ENCODE peak calls at places on chromosome 18, in seven cellular contexts. D is HCT116, E is SK-N-SH, U is HepG2, B is H1, A is K562, I is GM12878. W is an unnamed sample.

GRCh38 chr18:62555135-62555534 is 32.3 kb downstream of the ZCCHC2 start:
- DNase-seq in D (no peak), E (no peak), U (no peak), B (no peak), A (peak; percentile 21), I (no peak), W (no peak)

GRCh38 chr18:49618741-49619392 is 57.0 kb downstream of the LIPG start:
- DNase-seq in D (no peak), E (no peak), U (no peak), B (no peak), A (no peak), I (no peak), W (no peak)

GRCh38 chr18:44949967-44950366 is 269.3 kb downstream of the SETBP1 start:
- DNase-seq in D (no peak), E (no peak), U (no peak), B (no peak), A (no peak), I (no peak), W (no peak)

GRCh38 chr18:75456277-75456676 is 28.8 kb upstream of the SMIM21 start:
- DNase-seq in D (no peak), E (no peak), U (no peak), B (no peak), A (no peak), I (no peak), W (no peak)

GRCh38 chr18:8034674-8035073 is 467.6 kb downstream of the PTPRM start:
- DNase-seq in D (no peak), E (no peak), U (no peak), B (no peak), A (no peak), I (no peak), W (no peak)

GRCh38 chr18:2846638-2847340 is at the start of gene EMILIN2:
- DNase-seq in D (no peak), E (peak; percentile 63), U (no peak), B (no peak), A (peak; percentile 70), I (no peak), W (no peak)

GRCh38 chr18:76367168-76367785 is 127.8 kb downstream of the ZNF516 start:
- DNase-seq in D (no peak), E (no peak), U (no peak), B (no peak), A (no peak), I (no peak), W (no peak)

GRCh38 chr18:49845629-49846252 is 32.4 kb upstream of the ACAA2 start:
- DNase-seq in D (no peak), E (peak; percentile 46), U (no peak), B (no peak), A (no peak), I (no peak), W (no peak)

GRCh38 chr18:74050807-74051206 is 96.8 kb downstream of the FBXO15 start:
- DNase-seq in D (no peak), E (no peak), U (no peak), B (no peak), A (no peak), I (no peak), W (no peak)

GRCh38 chr18:37282386-37283037 is 283.1 kb downstream of the CELF4 start:
- DNase-seq in D (no peak), E (peak; percentile 63), U (peak; percentile 7), B (no peak), A (peak; percentile 39), I (no peak), W (no peak)

GRCh38 chr18:55477537-55478300 is 110.3 kb downstream of the TCF4 start:
- DNase-seq in D (no peak), E (no peak), U (no peak), B (no peak), A (no peak), I (peak; percentile 4), W (no peak)

GRCh38 chr18:5601188-5601624 is 57.4 kb upstream of the EPB41L3 start:
- DNase-seq in D (no peak), E (no peak), U (peak; percentile 1), B (no peak), A (no peak), I (no peak), W (no peak)

GRCh38 chr18:56043691-56044090 is 455.7 kb upstream of the TCF4 start:
- DNase-seq in D (no peak), E (no peak), U (no peak), B (peak; percentile 7), A (no peak), I (no peak), W (no peak)

GRCh38 chr18:63588869-63589268 is 1.7 kb downstream of the SERPINB13 start:
- DNase-seq in D (no peak), E (no peak), U (no peak), B (no peak), A (no peak), I (no peak), W (no peak)

GRCh38 chr18:36993068-36993467 is 164.1 kb downstream of the KIAA1328 start:
- DNase-seq in D (no peak), E (no peak), U (no peak), B (no peak), A (no peak), I (no peak), W (no peak)

GRCh38 chr18:73597832-73598615 is 549.6 kb downstream of the FBXO15 start:
- DNase-seq in D (no peak), E (no peak), U (no peak), B (no peak), A (no peak), I (no peak), W (no peak)

GRCh38 chr18:63070750-63071502 is 248.6 kb downstream of the BCL2 start:
- DNase-seq in D (no peak), E (no peak), U (peak; percentile 6), B (no peak), A (no peak), I (no peak), W (no peak)

GRCh38 chr18:41484069-41484468 is 471.0 kb upstream of the PIK3C3 start:
- DNase-seq in D (no peak), E (no peak), U (no peak), B (no peak), A (no peak), I (no peak), W (no peak)

GRCh38 chr18:79755496-79756142 is 42.1 kb upstream of the KCNG2 start:
- DNase-seq in D (no peak), E (no peak), U (no peak), B (no peak), A (no peak), I (no peak), W (no peak)

GRCh38 chr18:74419761-74420160 is 37.3 kb downstream of the DIPK1C start:
- DNase-seq in D (no peak), E (no peak), U (no peak), B (no peak), A (no peak), I (no peak), W (no peak)

GRCh38 chr18:62498616-62499262 is 24.1 kb upstream of the ZCCHC2 start:
- DNase-seq in D (no peak), E (no peak), U (no peak), B (no peak), A (no peak), I (no peak), W (no peak)

GRCh38 chr18:41126541-41127235 is 828.3 kb upstream of the PIK3C3 start:
- DNase-seq in D (no peak), E (no peak), U (no peak), B (no peak), A (no peak), I (no peak), W (no peak)

GRCh38 chr18:45930953-45931352 is 36.2 kb downstream of the EPG5 start:
- DNase-seq in D (no peak), E (no peak), U (no peak), B (no peak), A (no peak), I (no peak), W (no peak)

GRCh38 chr18:32930695-32931301 is 158.0 kb upstream of the KLHL14 start:
- DNase-seq in D (peak; percentile 2), E (peak; percentile 58), U (peak; percentile 55), B (no peak), A (peak; percentile 17), I (no peak), W (no peak)

GRCh38 chr18:36419188-36419912 is 121.8 kb downstream of the FHOD3 start:
- DNase-seq in D (no peak), E (no peak), U (no peak), B (no peak), A (no peak), I (no peak), W (no peak)

DNA sequence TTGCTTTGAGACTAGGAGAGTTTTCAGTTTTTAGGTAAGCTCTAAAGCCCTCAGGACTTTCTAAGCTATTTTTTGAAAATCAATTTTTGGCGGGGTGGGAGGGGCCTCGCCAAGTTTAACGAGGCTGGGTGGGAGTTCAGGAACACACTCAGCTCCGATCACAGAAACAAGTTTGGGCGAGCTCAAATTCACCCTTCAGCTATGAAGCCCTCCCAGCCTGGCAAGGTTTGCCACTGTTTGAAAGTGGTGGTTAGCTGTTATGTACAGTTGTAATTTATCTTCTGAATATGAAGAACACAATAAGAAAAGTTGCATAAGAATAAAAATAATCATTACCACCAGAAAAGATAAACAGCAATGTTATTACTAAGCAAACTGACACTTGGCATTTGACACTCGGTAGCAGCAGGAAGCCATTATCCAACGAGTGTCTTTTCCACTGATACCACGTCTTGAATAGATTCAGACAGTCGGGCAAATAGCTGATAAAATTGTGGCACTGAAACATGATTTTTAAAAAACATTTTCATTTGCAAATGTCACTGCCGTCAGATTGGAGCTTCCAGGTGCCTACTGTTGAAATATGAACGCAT is 59.8 kb downstream of the KCTD1 start:
- DNase-seq in D (no peak), E (no peak), U (no peak), B (no peak), A (no peak), I (no peak), W (no peak)
- H3K9ac ChIP-seq in D (peak overlapping the region; percentile 26), E (no peak overlapping the region), U (no peak overlapping the region), B (no peak overlapping the region), A (no peak overlapping the region), I (no peak overlapping the region), W (no peak overlapping the region)

GRCh38 chr18:12652861-12653401 is 5.0 kb downstream of the SPIRE1 start:
- DNase-seq in D (no peak), E (peak; percentile 56), U (peak; percentile 40), B (no peak), A (no peak), I (no peak), W (no peak)
- H3K4me3 ChIP-seq in D (no peak overlapping the region), E (no peak overlapping the region), U (no peak overlapping the region), B (no peak overlapping the region), A (no peak overlapping the region), I (no peak overlapping the region), W (no peak overlapping the region)

GRCh38 chr18:27869735-27870134 is 307.2 kb downstream of the CDH2 start:
- DNase-seq in D (no peak), E (no peak), U (no peak), B (no peak), A (no peak), I (no peak), W (no peak)

DNA sequence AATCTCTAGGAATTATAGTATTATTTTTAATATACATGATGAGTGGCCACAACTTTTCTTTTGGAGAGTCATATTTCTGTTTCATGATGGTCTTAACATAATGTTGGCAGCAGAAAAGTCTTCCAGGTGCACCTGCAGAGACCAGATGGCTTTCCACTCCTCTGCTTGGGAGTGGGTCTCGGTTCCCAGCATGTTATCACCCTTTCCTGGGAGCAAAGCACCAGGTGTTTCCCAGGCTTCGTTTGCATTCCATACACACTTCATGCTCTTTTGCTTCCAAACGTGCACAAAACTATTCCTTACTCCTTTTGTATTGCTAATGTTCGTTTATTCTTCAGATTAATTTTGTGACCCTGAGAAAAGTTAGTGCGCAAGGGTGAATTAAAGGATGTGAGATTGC is 305.2 kb downstream of the CDH2 start:
- DNase-seq in D (no peak), E (no peak), U (no peak), B (no peak), A (no peak), I (no peak), W (no peak)
- TF ChIP-seq YY1 in D (no peak), E (no peak), U (no peak), B (no peak), A (no peak), I (no peak), W (no peak)

GRCh38 chr18:9434240-9434701 is 41.0 kb upstream of the RALBP1 start:
- DNase-seq in D (no peak), E (no peak), U (no peak), B (no peak), A (no peak), I (no peak), W (no peak)
- H3K9ac ChIP-seq in D (no peak overlapping the region), E (no peak overlapping the region), U (no peak overlapping the region), B (no peak overlapping the region), A (no peak overlapping the region), I (no peak overlapping the region), W (peak overlapping the region; percentile 64)

W was measured in NT2/D1.